ENCODE peak calls at places on chromosomes 7 and 10, in eight cellular contexts. R, L, T, S, Y, F, G and X are unnamed samples.

GRCh38 chr10:33900591-33900990 is 566.1 kb upstream of the NRP1 start:
- DNase-seq in T (no peak), Y (no peak), R (no peak), F (no peak), G (no peak), L (peak; percentile 72), S (no peak), X (peak; percentile 80)

GRCh38 chr10:109374215-109374614 is 549.1 kb downstream of the XPNPEP1 start:
- DNase-seq in R (no peak), G (no peak), Y (no peak), F (no peak), L (peak; percentile 34), S (no peak), T (no peak), X (peak; percentile 33)

GRCh38 chr10:60123172-60123571 is 216.8 kb upstream of the CCDC6 start:
- DNase-seq in F (no peak), L (peak; percentile 80), S (no peak), R (no peak), G (no peak), T (no peak), Y (no peak), X (peak; percentile 89)

GRCh38 chr7:1060315-1061080 is 16.2 kb downstream of the GPR146 start:
- DNase-seq in G (no peak), S (peak; percentile 63), R (no peak), Y (peak; percentile 50), F (no peak), L (no peak), T (no peak), X (no peak)

GRCh38 chr10:53598914-53599313 is 826.3 kb upstream of the MBL2 start:
- DNase-seq in L (peak; percentile 5), S (no peak), R (no peak), T (no peak), F (no peak), G (no peak), Y (no peak), X (no peak)

GRCh38 chr10:90167174-90168064 is 466.0 kb downstream of the KIF20B start:
- DNase-seq in T (no peak), G (no peak), F (peak; percentile 56), S (no peak), Y (no peak), L (peak; percentile 45), R (no peak), X (peak; percentile 75)

GRCh38 chr7:11835260-11835659 is 3.3 kb upstream of the THSD7A start:
- DNase-seq in Y (no peak), L (peak; percentile 9), R (no peak), G (no peak), S (no peak), T (no peak), F (peak; percentile 31), X (no peak)

GRCh38 chr7:3520206-3520605 is 219.2 kb downstream of the SDK1 start:
- DNase-seq in T (no peak), Y (peak; percentile 26), L (no peak), G (no peak), S (no peak), F (no peak), R (no peak), X (no peak)

GRCh38 chr10:69392481-69393000 is 24.2 kb downstream of the TACR2 start:
- DNase-seq in Y (peak; percentile 92), F (peak; percentile 91), G (peak; percentile 84), S (peak; percentile 91), R (peak; percentile 82), T (peak; percentile 83), L (peak; percentile 77), X (peak; percentile 85)

GRCh38 chr7:143518521-143518920 is 40.8 kb downstream of the TAS2R41 start:
- DNase-seq in F (no peak), T (no peak), S (no peak), Y (no peak), L (peak; percentile 92), G (no peak), R (no peak), X (no peak)

GRCh38 chr7:157158400-157158799 is 19.7 kb downstream of the UBE3C start:
- DNase-seq in F (no peak), L (peak; percentile 9), S (no peak), Y (no peak), G (no peak), T (no peak), R (no peak), X (no peak)

GRCh38 chr7:42135728-42136127 is 101.3 kb downstream of the GLI3 start:
- DNase-seq in S (no peak), R (no peak), G (no peak), T (no peak), F (no peak), Y (no peak), L (no peak), X (no peak)

GRCh38 chr7:20220293-20220755 is 3.1 kb upstream of the MACC1 start:
- DNase-seq in Y (no peak), T (no peak), G (no peak), R (no peak), S (no peak), L (no peak), F (peak; percentile 67), X (no peak)

GRCh38 chr10:49116509-49117365 is 1.4 kb upstream of the VSTM4 start:
- DNase-seq in L (no peak), S (no peak), R (no peak), T (no peak), Y (no peak), F (no peak), G (no peak), X (no peak)

GRCh38 chr10:77635402-77636227 is 2.0 kb downstream of the KCNMA1 start:
- DNase-seq in S (no peak), G (no peak), F (no peak), L (no peak), Y (no peak), R (no peak), T (no peak), X (no peak)

GRCh38 chr7:95190515-95190914 is 133.8 kb downstream of the PON1 start:
- DNase-seq in F (peak; percentile 18), G (no peak), S (no peak), L (no peak), Y (no peak), T (no peak), R (no peak), X (peak; percentile 15)

GRCh38 chr7:2097492-2097891 is 135.3 kb downstream of the MAD1L1 start:
- DNase-seq in L (no peak), T (no peak), R (no peak), F (no peak), G (no peak), Y (no peak), S (no peak), X (no peak)

GRCh38 chr7:128040205-128040604 is 9.0 kb upstream of the LRRC4 start:
- DNase-seq in T (no peak), G (no peak), Y (no peak), L (no peak), F (no peak), R (no peak), S (no peak), X (no peak)

GRCh38 chr7:4765776-4766490 is 9.5 kb upstream of the AP5Z1 start:
- DNase-seq in S (no peak), R (no peak), L (no peak), F (no peak), G (no peak), T (no peak), Y (no peak), X (no peak)
- TF ChIP-seq CTCF in S (peak; percentile 13), R (no peak), L (peak; percentile 48), F (peak; percentile 11), G (no peak), T (peak; percentile 17), Y (peak; percentile 32), X (peak; percentile 37)

GRCh38 chr10:133377818-133378250 is 1.2 kb upstream of the PAOX start:
- DNase-seq in T (no peak), L (no peak), G (no peak), Y (no peak), F (no peak), R (no peak), S (no peak), X (no peak)

GRCh38 chr10:133378251-133379096 is 588 bp upstream of the PAOX start:
- DNase-seq in L (peak; percentile 41), S (peak; percentile 85), R (no peak), Y (peak; percentile 86), F (peak; percentile 69), G (peak; percentile 88), T (peak; percentile 76), X (peak; percentile 35)

GRCh38 chr10:133373104-133373624 is at the start of gene ECHS1:
- DNase-seq in F (peak; percentile 96), R (peak; percentile 81), Y (peak; percentile 98), T (peak; percentile 98), L (peak; percentile 90), S (peak; percentile 98), G (peak; percentile 97), X (peak; percentile 82)

GRCh38 chr10:133377025-133377817 is 1.8 kb upstream of the PAOX start:
- DNase-seq in R (no peak), G (peak; percentile 48), T (no peak), Y (no peak), L (no peak), F (no peak), S (no peak), X (no peak)

GRCh38 chr10:133375357-133376115 is 2.4 kb upstream of the ECHS1 start:
- DNase-seq in F (no peak), R (no peak), Y (no peak), L (no peak), S (no peak), T (no peak), G (no peak), X (no peak)
- H3K4me3 ChIP-seq in F (no peak overlapping the region), R (no peak overlapping the region), Y (no peak overlapping the region), L (no peak overlapping the region), S (no peak overlapping the region), T (no peak overlapping the region), G (no peak overlapping the region), X (no peak overlapping the region)

DNA sequence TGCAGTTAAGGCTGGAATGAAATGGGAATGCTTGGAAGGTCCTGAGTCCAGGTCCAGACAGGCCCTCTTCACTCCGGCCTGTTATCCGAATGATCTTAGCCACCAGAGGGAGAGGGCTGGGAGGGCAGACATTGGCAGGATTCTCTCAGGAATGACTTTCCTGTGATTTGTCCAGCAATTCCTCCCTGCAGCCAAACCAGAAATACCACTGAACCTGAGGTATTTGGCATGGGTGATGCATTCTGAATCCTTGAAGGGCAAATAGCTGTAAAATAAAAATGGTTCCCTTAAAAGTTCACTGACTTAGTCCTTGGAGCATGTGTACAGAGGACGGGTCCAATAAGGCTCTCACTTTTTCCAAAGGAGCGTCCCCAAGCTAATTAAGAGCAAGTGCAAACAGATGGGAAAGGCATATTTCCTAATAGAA is 77.5 kb upstream of the HABP2 start:
- DNase-seq in G (no peak), F (no peak), T (no peak), L (peak; percentile 23), Y (no peak), R (no peak), S (no peak), X (peak; percentile 77)
- TF ChIP-seq CTCF in G (no peak), F (no peak), T (no peak), L (no peak), Y (no peak), R (peak; percentile 43), S (no peak), X (peak; percentile 37)

DNA sequence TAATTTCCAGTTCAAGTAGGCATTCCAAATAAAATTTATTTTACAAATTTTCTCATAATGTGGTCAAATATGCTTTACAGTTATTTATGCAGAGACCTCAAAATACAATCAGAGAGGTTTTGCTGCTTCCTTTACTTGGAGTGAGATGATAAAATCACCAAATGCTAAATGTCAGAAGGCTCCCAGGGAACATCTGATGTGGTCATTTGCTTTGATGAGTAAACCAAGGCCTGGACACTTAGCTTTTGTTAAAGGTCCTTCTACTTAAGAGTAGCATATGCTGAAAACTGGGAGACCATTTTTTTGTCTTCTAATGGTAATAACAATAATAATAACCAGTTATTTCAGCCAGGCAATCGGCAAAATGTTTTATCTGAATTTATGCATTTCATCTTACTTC is 60.6 kb upstream of the AKR1E2 start:
- DNase-seq in R (no peak), T (no peak), F (no peak), Y (no peak), G (no peak), L (peak; percentile 67), S (no peak), X (no peak)
- H3K4me3 ChIP-seq in R (no peak overlapping the region), T (no peak overlapping the region), F (no peak overlapping the region), Y (no peak overlapping the region), G (no peak overlapping the region), L (no peak overlapping the region), S (no peak overlapping the region), X (no peak overlapping the region)